ENCODE peak calls at places on chromosomes 11 and 22, in eight cellular contexts. Y is upper lobe of left lung, H is A549, Z is transverse colon, C is IMR-90, R is sigmoid colon, A is heart left ventricle, U is esophagus squamous epithelium. N is an unnamed sample.

GRCh38 chr11:12013771-12014170 is 5.3 kb upstream of the DKK3 start:
- DNase-seq in H (no peak), U (no peak), R (no peak), A (no peak), Z (no peak), C (no peak), Y (no peak), N (no peak)

GRCh38 chr11:473975-474785 is 24.1 kb downstream of the PTDSS2 start:
- DNase-seq in Y (peak; percentile 53), H (no peak), A (peak; percentile 37), U (no peak), Z (no peak), R (no peak), C (no peak), N (no peak)

GRCh38 chr11:79018371-79018849 is 422.4 kb downstream of the TENM4 start:
- DNase-seq in H (no peak), Y (no peak), A (no peak), C (peak; percentile 97), R (no peak), Z (no peak), U (no peak), N (no peak)

GRCh38 chr11:66289548-66290331 is 797 bp upstream of the YIF1A start:
- DNase-seq in A (peak; percentile 83), C (no peak), U (no peak), Z (peak; percentile 78), H (peak; percentile 60), R (no peak), Y (peak; percentile 90), N (no peak)

GRCh38 chr11:43736502-43737193 is 56.1 kb downstream of the HSD17B12 start:
- DNase-seq in U (no peak), C (peak; percentile 87), Y (no peak), R (no peak), H (no peak), A (no peak), Z (no peak), N (no peak)

GRCh38 chr11:94521684-94522083 is 9.4 kb downstream of the C11orf97 start:
- DNase-seq in H (peak; percentile 12), Z (no peak), A (no peak), Y (no peak), C (no peak), R (no peak), U (no peak), N (no peak)

GRCh38 chr11:116855413-116855812 is 18.0 kb upstream of the APOA1 start:
- DNase-seq in H (no peak), U (no peak), R (no peak), Z (no peak), A (no peak), Y (no peak), C (no peak), N (no peak)

GRCh38 chr22:33917744-33918406 is 2.4 kb downstream of the LARGE1 start:
- DNase-seq in Y (no peak), C (peak; percentile 50), Z (no peak), H (no peak), A (no peak), R (no peak), U (no peak), N (no peak)

GRCh38 chr22:31550871-31551370 is 54.6 kb downstream of the SFI1 start:
- DNase-seq in H (no peak), U (no peak), C (no peak), R (no peak), A (no peak), Y (no peak), Z (no peak), N (no peak)

GRCh38 chr22:31561238-31561887 is 65.0 kb downstream of the SFI1 start:
- DNase-seq in R (peak; percentile 87), U (no peak), Z (peak; percentile 84), H (peak; percentile 59), A (peak; percentile 74), C (peak; percentile 77), Y (no peak), N (no peak)

GRCh38 chr22:31561970-31562369 is 65.6 kb downstream of the SFI1 start:
- DNase-seq in A (no peak), R (no peak), Z (no peak), C (no peak), U (no peak), H (no peak), Y (no peak), N (no peak)

DNA sequence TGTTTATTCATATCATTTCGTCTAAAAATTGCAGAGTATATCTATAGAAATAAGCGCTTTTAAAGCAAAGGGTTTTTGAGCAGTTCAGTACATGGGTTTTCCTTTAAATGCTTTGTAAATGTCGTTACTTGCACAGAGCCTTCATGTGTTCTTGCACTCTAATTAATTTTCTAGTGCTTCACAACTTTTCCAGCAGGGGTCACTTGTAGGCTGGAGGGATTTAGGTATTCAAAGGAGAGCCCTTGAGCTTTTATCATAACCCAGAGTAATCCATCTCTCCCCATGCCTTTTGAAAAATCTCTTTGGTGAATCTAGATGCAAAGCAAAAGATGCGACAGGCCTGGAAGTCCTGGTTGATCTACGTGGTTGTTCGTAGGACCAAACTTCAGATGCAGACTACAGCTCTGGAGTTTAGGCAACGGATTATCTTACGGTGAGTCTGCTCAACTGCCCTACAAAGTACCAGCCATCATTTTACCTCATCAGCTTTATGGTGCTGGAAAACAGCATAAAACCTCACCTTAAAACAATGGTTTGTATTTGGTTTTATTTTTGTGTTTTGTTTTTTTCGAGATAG is 60.4 kb downstream of the SFI1 start:
- DNase-seq in U (no peak), H (peak; percentile 18), Z (no peak), Y (no peak), A (no peak), C (peak; percentile 46), R (no peak), N (no peak)
- TF ChIP-seq CTCF in U (peak; percentile 38), H (peak; percentile 37), Z (peak; percentile 45), Y (peak; percentile 44), A (peak; percentile 44), C (peak; percentile 66), R (peak; percentile 41), N (peak; percentile 48)

GRCh38 chr22:42440728-42441127 is 8.5 kb upstream of the NFAM1 start:
- DNase-seq in U (no peak), R (no peak), H (no peak), Y (no peak), C (no peak), A (no peak), Z (no peak), N (no peak)

GRCh38 chr22:42444060-42444904 is 12.1 kb upstream of the NFAM1 start:
- DNase-seq in R (peak; percentile 92), A (peak; percentile 88), U (no peak), C (peak; percentile 87), H (peak; percentile 74), Z (peak; percentile 93), Y (peak; percentile 88), N (peak; percentile 94)

GRCh38 chr22:42443240-42444059 is 11.2 kb upstream of the NFAM1 start:
- DNase-seq in Y (no peak), U (no peak), Z (no peak), C (no peak), H (peak; percentile 10), A (no peak), R (no peak), N (no peak)

GRCh38 chr22:42439821-42440674 is 7.8 kb upstream of the NFAM1 start:
- DNase-seq in C (peak; percentile 49), Z (no peak), Y (peak; percentile 87), H (no peak), R (no peak), U (no peak), A (no peak), N (no peak)

GRCh38 chr22:42442746-42443145 is 10.5 kb upstream of the NFAM1 start:
- DNase-seq in A (no peak), Y (no peak), R (no peak), C (no peak), U (no peak), H (no peak), Z (no peak), N (no peak)
- H3K27ac ChIP-seq in A (no peak overlapping the region), Y (no peak overlapping the region), R (no peak overlapping the region), C (no peak overlapping the region), U (no peak overlapping the region), H (no peak overlapping the region), Z (no peak overlapping the region), N (peak overlapping the region; percentile 86)

GRCh38 chr11:10809373-10810199 is 860 bp upstream of the EIF4G2 start:
- DNase-seq in H (peak; percentile 58), Z (peak; percentile 46), R (peak; percentile 77), A (peak; percentile 61), U (no peak), Y (peak; percentile 88), C (peak; percentile 80), N (no peak)

GRCh38 chr11:10805741-10806140 is 3.0 kb downstream of the EIF4G2 start:
- DNase-seq in U (no peak), Y (no peak), A (no peak), Z (no peak), R (no peak), C (no peak), H (no peak), N (no peak)

GRCh38 chr11:10806206-10806605 is 2.5 kb downstream of the EIF4G2 start:
- DNase-seq in R (no peak), U (no peak), C (no peak), H (no peak), Y (no peak), Z (no peak), A (no peak), N (no peak)

GRCh38 chr11:10807629-10808552 is 835 bp downstream of the EIF4G2 start:
- DNase-seq in H (no peak), C (peak; percentile 37), R (peak; percentile 85), Y (peak; percentile 90), U (peak; percentile 16), Z (peak; percentile 61), A (peak; percentile 86), N (no peak)

DNA sequence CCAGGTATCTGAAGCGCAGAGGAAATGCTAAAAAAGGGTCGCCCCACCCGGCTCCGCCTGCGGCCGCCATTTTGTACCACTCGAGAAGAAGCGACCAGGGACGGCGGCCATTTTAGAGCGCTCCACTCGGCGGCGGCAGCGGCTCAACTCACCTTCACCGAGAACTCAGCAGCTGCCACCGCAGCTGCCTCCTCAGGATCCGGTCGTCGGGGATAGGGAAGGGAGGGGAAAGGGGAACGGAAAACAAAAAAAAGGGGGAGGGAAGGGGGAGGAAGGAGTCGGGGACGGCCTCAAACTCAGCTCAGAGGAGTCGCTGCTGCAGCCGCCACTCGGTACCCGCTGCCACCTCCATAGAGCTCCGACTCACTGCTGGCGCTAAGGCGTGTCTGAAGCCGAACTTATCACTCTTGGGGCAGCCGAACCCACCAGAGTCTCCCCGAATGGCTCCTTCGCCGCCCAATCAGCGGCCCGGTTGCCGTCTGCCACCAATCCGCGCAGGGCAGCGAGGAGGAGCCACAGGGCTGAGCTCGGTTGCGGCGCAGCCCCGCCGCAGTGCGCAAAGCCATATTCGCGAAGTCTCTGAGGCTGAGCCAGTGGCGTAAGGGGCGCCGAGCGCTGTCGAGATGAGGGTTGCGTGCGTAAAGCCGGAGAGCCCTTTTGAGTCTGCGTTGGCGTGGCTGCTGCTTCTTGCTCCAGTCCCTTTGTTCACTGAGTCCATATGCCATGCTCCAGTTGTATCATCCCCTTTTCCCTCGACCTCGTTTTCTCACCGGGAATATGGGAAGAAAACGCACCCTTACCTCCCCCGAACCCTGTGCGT is at the start of gene EIF4G2:
- DNase-seq in U (peak; percentile 94), H (peak; percentile 99), Y (peak; percentile 98), C (peak; percentile 99), A (peak; percentile 99), R (peak; percentile 99), Z (peak; percentile 99), N (peak; percentile 99)
- TF ChIP-seq POLR2A in U (peak; percentile 98), H (peak; percentile 98), Y (peak; percentile 100), C (peak; percentile 100), A (peak; percentile 99), R (peak; percentile 99), Z (peak; percentile 100), N (peak; percentile 98)

DNA sequence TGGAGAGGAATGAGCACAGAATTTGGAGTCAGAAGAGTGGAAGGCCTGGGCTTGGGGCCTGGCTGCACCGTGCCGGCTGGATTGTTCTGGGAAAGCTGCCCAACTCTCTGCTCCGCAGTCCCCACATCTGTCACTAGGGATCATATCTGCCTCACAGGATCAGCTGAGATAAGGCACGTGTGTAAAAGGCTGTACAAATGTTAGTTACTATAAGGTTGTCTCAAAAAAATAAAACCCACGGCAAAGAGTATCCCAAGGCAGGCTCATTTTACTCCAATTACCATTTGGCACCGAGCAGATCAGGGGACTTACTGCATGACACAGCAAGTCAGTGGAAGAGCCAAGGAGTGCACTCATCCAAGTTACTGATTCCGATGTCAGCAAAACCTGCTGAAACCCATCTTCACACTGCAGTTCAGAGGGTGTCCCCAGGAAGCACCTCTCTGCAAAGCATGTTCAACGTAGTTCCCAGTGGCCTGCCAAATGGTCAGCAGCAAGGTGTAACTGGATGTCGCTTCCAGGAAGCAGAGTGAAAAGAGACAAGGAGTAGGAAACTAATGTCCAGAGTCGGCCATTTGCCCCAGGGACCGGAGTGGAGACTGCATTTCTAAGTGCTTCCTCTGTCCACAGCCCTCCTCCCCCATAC is 18.1 kb upstream of the MRTFA start:
- DNase-seq in R (peak; percentile 76), C (peak; percentile 83), Z (peak; percentile 37), U (no peak), Y (no peak), A (peak; percentile 74), H (peak; percentile 41), N (no peak)
- TF ChIP-seq CTCF in R (no peak), C (peak; percentile 45), Z (peak; percentile 36), U (peak; percentile 19), Y (no peak), A (peak; percentile 13), H (no peak), N (peak; percentile 24)

N was measured in esophagus muscularis mucosa.